ENCODE peak calls at places on chromosomes 3 and 15, in ten cellular contexts. D is GM12865, P is cardiac muscle cell, L is neural progenitor cell, H is cardiac fibroblast, Y is HepG2, U is HFFc6, S is left lung, T is RWPE1, X is testis. K is an unnamed sample.

GRCh38 chr15:63264685-63265302 is 12.6 kb upstream of the APH1B start:
- DNase-seq in T (no peak), L (no peak), U (no peak), S (no peak), X (no peak), D (no peak), H (peak; percentile 53), P (no peak), Y (peak; percentile 64), K (no peak)

GRCh38 chr3:12545473-12545791 is at the start of gene MKRN2OS:
- DNase-seq in Y (no peak), H (no peak), U (no peak), T (peak; percentile 70), X (no peak), L (peak; percentile 67), S (no peak), P (no peak), D (no peak), K (no peak)

GRCh38 chr3:22117751-22118346 is 366.8 kb upstream of the ZNF385D start:
- DNase-seq in X (no peak), P (peak; percentile 49), U (peak; percentile 20), L (peak; percentile 41), S (no peak), Y (peak; percentile 34), H (peak; percentile 85), T (peak; percentile 3), D (peak; percentile 43), K (no peak)

GRCh38 chr15:90539789-90540188 is 10.1 kb downstream of the CRTC3 start:
- DNase-seq in X (no peak), S (no peak), P (no peak), L (no peak), T (no peak), H (no peak), Y (no peak), U (no peak), D (no peak), K (no peak)

GRCh38 chr3:40690696-40691597 is 166.2 kb downstream of the ZNF621 start:
- DNase-seq in X (peak; percentile 70), U (no peak), P (no peak), L (no peak), H (no peak), Y (no peak), T (no peak), D (no peak), S (no peak), K (no peak)

GRCh38 chr3:105260385-105260784 is 106.3 kb upstream of the ALCAM start:
- DNase-seq in Y (no peak), U (no peak), S (no peak), X (no peak), P (no peak), H (peak; percentile 36), L (no peak), T (no peak), D (no peak), K (no peak)

GRCh38 chr15:57463360-57463759 is 87.1 kb downstream of the CGNL1 start:
- DNase-seq in S (no peak), L (no peak), D (no peak), U (no peak), Y (no peak), P (no peak), X (no peak), H (no peak), T (no peak), K (no peak)

GRCh38 chr3:179036626-179037300 is 34.8 kb downstream of the ZMAT3 start:
- DNase-seq in Y (no peak), X (no peak), D (no peak), U (no peak), L (no peak), S (no peak), P (no peak), T (no peak), H (no peak), K (no peak)

GRCh38 chr3:46750555-46751038 is 32.9 kb upstream of the PRSS50 start:
- DNase-seq in D (no peak), T (no peak), S (no peak), H (no peak), L (no peak), Y (no peak), X (no peak), P (no peak), U (no peak), K (no peak)

GRCh38 chr15:94305133-94305532 is 73.8 kb downstream of the MCTP2 start:
- DNase-seq in L (no peak), Y (no peak), T (no peak), H (no peak), D (no peak), S (no peak), U (no peak), P (no peak), X (no peak), K (peak; percentile 48)

GRCh38 chr15:40347559-40348470 is 3.0 kb upstream of the PHGR1 start:
- DNase-seq in T (no peak), L (no peak), Y (no peak), S (no peak), P (no peak), D (no peak), H (no peak), X (no peak), U (no peak), K (no peak)

GRCh38 chr3:20185733-20186599 is at the start of gene SGO1:
- DNase-seq in H (peak; percentile 98), T (peak; percentile 94), Y (peak; percentile 94), S (peak; percentile 100), L (peak; percentile 99), U (peak; percentile 97), D (peak; percentile 99), X (peak; percentile 100), P (peak; percentile 99), K (peak; percentile 100)

GRCh38 chr3:17039579-17039978 is 154.8 kb downstream of the PLCL2 start:
- DNase-seq in L (no peak), H (peak; percentile 97), D (no peak), S (no peak), T (peak; percentile 66), U (peak; percentile 82), P (no peak), Y (no peak), X (no peak), K (no peak)

GRCh38 chr3:173690542-173690941 is 293.0 kb downstream of the NLGN1 start:
- DNase-seq in T (no peak), D (no peak), H (peak; percentile 1), X (no peak), S (no peak), L (no peak), P (no peak), U (peak; percentile 38), Y (no peak), K (no peak)

GRCh38 chr3:25084016-25084415 is 344.0 kb upstream of the RARB start:
- DNase-seq in X (no peak), P (no peak), S (no peak), Y (no peak), T (no peak), H (no peak), L (no peak), D (no peak), U (no peak), K (no peak)

GRCh38 chr3:124986153-124987143 is 51.9 kb upstream of the MUC13 start:
- DNase-seq in L (peak; percentile 59), D (no peak), P (no peak), U (peak; percentile 93), T (peak; percentile 89), S (no peak), Y (no peak), H (peak; percentile 93), X (peak; percentile 67), K (no peak)
- TF ChIP-seq CTCF in L (peak; percentile 74), D (no peak), P (peak; percentile 49), U (peak; percentile 82), T (peak; percentile 7), S (peak; percentile 8), Y (peak; percentile 53), H (peak; percentile 56), X (peak; percentile 55), K (no peak)

GRCh38 chr3:171115667-171116066 is 89.1 kb upstream of the SLC2A2 start:
- DNase-seq in P (no peak), T (no peak), L (peak; percentile 11), Y (no peak), D (no peak), U (no peak), X (no peak), H (no peak), S (no peak), K (no peak)

GRCh38 chr3:171110715-171111114 is 84.2 kb upstream of the SLC2A2 start:
- DNase-seq in S (no peak), X (no peak), H (no peak), D (no peak), Y (no peak), T (no peak), P (no peak), U (no peak), L (no peak), K (no peak)

GRCh38 chr3:171116365-171116764 is 89.8 kb upstream of the SLC2A2 start:
- DNase-seq in U (peak; percentile 31), D (no peak), H (peak; percentile 69), L (no peak), T (peak; percentile 31), X (no peak), P (no peak), Y (no peak), S (no peak), K (no peak)

GRCh38 chr3:171116802-171117395 is 90.4 kb upstream of the SLC2A2 start:
- DNase-seq in T (no peak), Y (no peak), X (no peak), P (no peak), U (no peak), L (no peak), D (no peak), S (no peak), H (no peak), K (no peak)

GRCh38 chr3:171113716-171114115 is 87.2 kb upstream of the SLC2A2 start:
- DNase-seq in U (no peak), L (peak; percentile 54), S (no peak), T (no peak), Y (peak; percentile 30), H (no peak), X (no peak), D (no peak), P (no peak), K (no peak)
- TF ChIP-seq CTCF in U (peak; percentile 34), L (peak; percentile 54), S (no peak), T (no peak), Y (no peak), H (no peak), X (no peak), D (no peak), P (peak; percentile 18), K (no peak)

DNA sequence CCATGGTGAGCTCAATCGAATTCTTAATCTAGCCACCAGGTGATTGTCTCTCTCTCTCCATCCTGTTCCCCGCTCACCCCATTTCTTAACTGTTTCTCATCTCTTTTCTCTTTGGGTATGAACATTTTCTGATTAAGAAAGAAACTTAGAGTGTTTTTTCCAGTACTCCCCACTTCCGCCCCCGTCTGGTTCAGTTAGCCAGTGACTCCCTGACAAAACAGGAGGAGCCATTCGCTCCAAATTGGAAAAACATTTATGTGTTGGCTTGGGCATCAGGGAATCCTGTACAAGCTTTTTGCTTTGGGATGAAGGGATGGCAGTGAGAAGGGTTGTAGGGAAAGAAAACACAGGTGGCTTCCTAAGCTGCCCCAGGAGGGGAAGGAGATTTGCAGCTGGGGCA is 47.0 kb downstream of the BOC start:
- DNase-seq in U (no peak), S (no peak), P (no peak), L (no peak), H (no peak), T (no peak), D (no peak), Y (no peak), X (no peak), K (no peak)
- TF ChIP-seq CTCF in U (peak; percentile 11), S (no peak), P (no peak), L (peak; percentile 15), H (peak; percentile 17), T (no peak), D (no peak), Y (no peak), X (no peak), K (no peak)

GRCh38 chr3:113277886-113278598 is 66.7 kb downstream of the BOC start:
- DNase-seq in U (no peak), L (no peak), D (peak; percentile 18), H (no peak), T (no peak), P (no peak), Y (no peak), S (no peak), X (no peak), K (no peak)
- TF ChIP-seq CTCF in U (peak; percentile 49), L (no peak), D (peak; percentile 31), H (peak; percentile 25), T (no peak), P (no peak), Y (peak; percentile 15), S (no peak), X (no peak), K (no peak)

K was measured in natural killer cell.